ENCODE peak calls at places on chromosomes 13 and 19, in seven cellular contexts. Q is stimulated activated CD8-positive, alpha-beta memory T cell treated with anti-CD3 and anti-CD28 coated beads, Interleukin-7, amount 100 ng/mL, for 1 hour; Y is NCI-H460; C is CD4-positive, alpha-beta memory T cell; O is stromal cell of bone marrow; J is NCI-H1105 treated with DMSO at 0.1 percent for 48 hours; X is activated naive CD4-positive, alpha-beta T cell treated with Interleukin-2 at 50 U/mL for 16 hours. B is an unnamed sample.

GRCh38 chr13:32314271-32314967 is 744 bp downstream of the ZAR1L start:
- DNase-seq in Y (no peak), Q (no peak), C (no peak), O (no peak), J (no peak), X (no peak), B (no peak)

GRCh38 chr19:871446-872265 is 12.2 kb downstream of the CFD start:
- DNase-seq in O (no peak), J (peak; percentile 30), Y (no peak), C (no peak), Q (no peak), X (peak; percentile 13), B (no peak)

GRCh38 chr19:48480476-48481190 is 11.5 kb downstream of the CYTH2 start:
- DNase-seq in Q (no peak), X (peak; percentile 62), J (peak; percentile 22), Y (no peak), C (peak; percentile 60), O (no peak), B (no peak)

GRCh38 chr13:40637644-40638043 is 28.8 kb downstream of the FOXO1 start:
- DNase-seq in Q (no peak), X (no peak), Y (no peak), C (no peak), O (no peak), J (no peak), B (no peak)

GRCh38 chr13:84446972-84447700 is 564.9 kb upstream of the SLITRK1 start:
- DNase-seq in O (no peak), Y (no peak), J (no peak), C (no peak), X (no peak), Q (no peak), B (no peak)

GRCh38 chr13:59584101-59584500 is 579.6 kb downstream of the DIAPH3 start:
- DNase-seq in C (no peak), Y (no peak), Q (no peak), X (no peak), O (no peak), J (no peak), B (no peak)

GRCh38 chr19:40594657-40595077 is 6.5 kb upstream of the LTBP4 start:
- DNase-seq in J (no peak), C (no peak), O (no peak), Q (no peak), Y (no peak), X (no peak), B (no peak)

GRCh38 chr19:38899447-38900219 is at the start of the genes NFKBIB and SIRT2:
- DNase-seq in X (peak; percentile 99), Y (peak; percentile 99), O (peak; percentile 100), Q (peak; percentile 96), J (peak; percentile 99), C (peak; percentile 99), B (peak; percentile 100)

GRCh38 chr13:112839347-112840105 is 129.5 kb upstream of the MCF2L start:
- DNase-seq in J (no peak), Y (no peak), C (no peak), O (peak; percentile 36), Q (no peak), X (no peak), B (no peak)

GRCh38 chr13:53254495-53254894 is 225.9 kb downstream of the OLFM4 start:
- DNase-seq in X (no peak), Y (no peak), O (no peak), Q (no peak), J (no peak), C (no peak), B (peak; percentile 11)

GRCh38 chr13:27355894-27356293 is 68.5 kb upstream of the GTF3A start:
- DNase-seq in Y (no peak), Q (no peak), J (no peak), C (no peak), O (no peak), X (no peak), B (no peak)

GRCh38 chr19:35513975-35514809 is 743 bp upstream of the DMKN start:
- DNase-seq in O (peak; percentile 18), X (no peak), J (no peak), C (no peak), Q (no peak), Y (no peak), B (no peak)

GRCh38 chr13:79229761-79230160 is 176.3 kb downstream of the RBM26 start:
- DNase-seq in X (no peak), Q (no peak), Y (no peak), C (no peak), J (no peak), O (no peak), B (no peak)

GRCh38 chr19:10432736-10433130 is 12.4 kb downstream of the PDE4A start:
- DNase-seq in X (no peak), C (no peak), J (no peak), Q (no peak), O (no peak), Y (no peak), B (no peak)

GRCh38 chr19:8451885-8452284 is 7.1 kb downstream of the HNRNPM start:
- DNase-seq in X (no peak), O (peak; percentile 29), Y (no peak), Q (no peak), J (no peak), C (no peak), B (no peak)

GRCh38 chr13:113059891-113060290 is 45.7 kb upstream of the F7 start:
- DNase-seq in J (no peak), Y (no peak), O (no peak), C (no peak), X (no peak), Q (no peak), B (no peak)

GRCh38 chr19:37909661-37910199 is 2.7 kb downstream of the SIPA1L3 start:
- DNase-seq in C (no peak), Q (no peak), X (no peak), J (no peak), O (no peak), Y (no peak), B (no peak)

GRCh38 chr13:112077729-112078128 is 10.8 kb downstream of the SOX1 start:
- DNase-seq in X (no peak), O (no peak), J (no peak), Y (no peak), Q (no peak), C (no peak), B (no peak)

GRCh38 chr13:91349992-91350911 is 2.8 kb downstream of the MIR17HG start:
- DNase-seq in O (no peak), J (no peak), C (no peak), X (no peak), Y (no peak), Q (no peak), B (no peak)

GRCh38 chr13:48852911-48853310 is 122.8 kb upstream of the FNDC3A start:
- DNase-seq in Q (no peak), J (no peak), C (no peak), Y (no peak), X (no peak), O (no peak), B (no peak)

GRCh38 chr13:25847145-25847544 is 204.7 kb downstream of the SHISA2 start:
- DNase-seq in O (no peak), Q (no peak), Y (no peak), X (no peak), J (no peak), C (peak; percentile 55), B (peak; percentile 81)

GRCh38 chr13:31895687-31896086 is 135.9 kb upstream of the FRY start:
- DNase-seq in Q (no peak), C (no peak), O (no peak), X (no peak), Y (no peak), J (no peak), B (no peak)

GRCh38 chr13:80022146-80022545 is 318.8 kb downstream of the SPRY2 start:
- DNase-seq in X (no peak), Q (no peak), J (no peak), C (no peak), O (no peak), Y (no peak), B (no peak)

GRCh38 chr19:54029930-54030490 is 33.7 kb downstream of the VSTM1 start:
- DNase-seq in O (peak; percentile 41), Q (no peak), C (peak; percentile 35), X (peak; percentile 50), Y (peak; percentile 67), J (peak; percentile 22), B (peak; percentile 41)

GRCh38 chr19:29671393-29672076 is 6.3 kb downstream of the PLEKHF1 start:
- DNase-seq in O (no peak), Q (peak; percentile 69), Y (no peak), X (peak; percentile 88), J (peak; percentile 10), C (peak; percentile 81), B (peak; percentile 91)

GRCh38 chr13:101576452-101576851 is 124.0 kb downstream of the ITGBL1 start:
- DNase-seq in Q (no peak), X (no peak), C (no peak), Y (no peak), O (no peak), J (no peak), B (no peak)

GRCh38 chr13:81771948-81772347 is 1431.0 kb upstream of the SPRY2 start:
- DNase-seq in J (no peak), X (no peak), O (no peak), C (no peak), Y (no peak), Q (no peak), B (no peak)

GRCh38 chr19:18785179-18786124 is 5.7 kb downstream of the COMP start:
- DNase-seq in J (peak; percentile 60), X (peak; percentile 59), O (no peak), C (peak; percentile 49), Q (peak; percentile 25), Y (peak; percentile 76), B (peak; percentile 43)

GRCh38 chr13:70249332-70250064 is 141.2 kb upstream of the KLHL1 start:
- DNase-seq in O (no peak), Y (peak; percentile 13), X (no peak), C (no peak), J (no peak), Q (no peak), B (no peak)

GRCh38 chr13:62110079-62110478 is 694.4 kb upstream of the PCDH20 start:
- DNase-seq in C (no peak), Q (no peak), X (no peak), O (no peak), J (no peak), Y (no peak), B (no peak)

GRCh38 chr19:45913874-45914830 is at the start of gene NANOS2:
- DNase-seq in X (no peak), O (no peak), Y (no peak), Q (no peak), C (no peak), J (no peak), B (no peak)

GRCh38 chr13:20174656-20175405 is 14.0 kb upstream of the GJA3 start:
- DNase-seq in Y (peak; percentile 56), J (no peak), O (peak; percentile 91), C (no peak), Q (no peak), X (peak; percentile 77), B (no peak)

GRCh38 chr13:73610799-73611592 is 523.2 kb downstream of the KLF12 start:
- DNase-seq in X (no peak), Q (no peak), J (no peak), O (no peak), Y (no peak), C (no peak), B (no peak)

GRCh38 chr13:25378528-25378927 is 6.8 kb downstream of the ATP8A2 start:
- DNase-seq in Q (no peak), O (no peak), C (no peak), X (no peak), Y (no peak), J (no peak), B (no peak)

GRCh38 chr13:77506874-77507273 is 28.6 kb upstream of the SCEL start:
- DNase-seq in J (no peak), O (no peak), X (no peak), C (no peak), Q (no peak), Y (no peak), B (no peak)

GRCh38 chr19:35774274-35775045 is 904 bp upstream of the ARHGAP33 start:
- DNase-seq in X (no peak), C (no peak), Y (no peak), J (peak; percentile 42), O (no peak), Q (no peak), B (no peak)

GRCh38 chr13:75480691-75481175 is 1.2 kb downstream of the TBC1D4 start:
- DNase-seq in X (peak; percentile 14), J (peak; percentile 58), C (peak; percentile 22), Y (no peak), O (no peak), Q (no peak), B (peak; percentile 45)